ENCODE peak calls at places on chromosome 3, in six cellular contexts. T is uterus, K is heart left ventricle, J is fibroblast of lung, C is IMR-90, P is AG09309. R is an unnamed sample.

GRCh38 chr3:89098964-89099585 is 8.3 kb upstream of the EPHA3 start:
- DNase-seq in T (no peak), K (no peak), J (peak; percentile 53), C (peak; percentile 56), P (peak; percentile 23), R (peak; percentile 84)

GRCh38 chr3:157819415-157819814 is 286.8 kb downstream of the SHOX2 start:
- DNase-seq in T (no peak), K (no peak), J (no peak), C (no peak), P (no peak), R (no peak)

GRCh38 chr3:122232485-122232884 is 49.0 kb downstream of the CASR start:
- DNase-seq in T (no peak), K (no peak), J (no peak), C (no peak), P (no peak), R (no peak)

GRCh38 chr3:6860911-6861330 is at the start of gene GRM7:
- DNase-seq in T (peak; percentile 34), K (no peak), J (peak; percentile 83), C (no peak), P (no peak), R (no peak)

GRCh38 chr3:26536955-26537354 is 85.6 kb upstream of the LRRC3B start:
- DNase-seq in T (no peak), K (no peak), J (no peak), C (no peak), P (no peak), R (no peak)

GRCh38 chr3:117278424-117279190 is 569.0 kb downstream of the TUSC7 start:
- DNase-seq in T (no peak), K (no peak), J (peak; percentile 4), C (peak; percentile 33), P (no peak), R (peak; percentile 8)

GRCh38 chr3:31253782-31254181 is 278.9 kb upstream of the STT3B start:
- DNase-seq in T (no peak), K (no peak), J (no peak), C (no peak), P (peak; percentile 45), R (peak; percentile 56)

GRCh38 chr3:71503525-71504249 is 79.8 kb downstream of the FOXP1 start:
- DNase-seq in T (no peak), K (no peak), J (peak; percentile 88), C (peak; percentile 83), P (peak; percentile 57), R (peak; percentile 71)

GRCh38 chr3:96959902-96960596 is 145.7 kb downstream of the EPHA6 start:
- DNase-seq in T (no peak), K (no peak), J (no peak), C (no peak), P (no peak), R (no peak)

GRCh38 chr3:138919304-138919703 is 27.6 kb downstream of the FOXL2 start:
- DNase-seq in T (no peak), K (no peak), J (no peak), C (no peak), P (no peak), R (no peak)

GRCh38 chr3:180980612-180981011 is 8.9 kb downstream of the DNAJC19 start:
- DNase-seq in T (no peak), K (no peak), J (peak; percentile 35), C (peak; percentile 64), P (no peak), R (peak; percentile 62)

GRCh38 chr3:58585005-58585786 is 8.0 kb upstream of the FAM107A start:
- DNase-seq in T (peak; percentile 80), K (peak; percentile 92), J (peak; percentile 62), C (peak; percentile 58), P (no peak), R (peak; percentile 58)

GRCh38 chr3:8563597-8563996 is 62.0 kb downstream of the LMCD1 start:
- DNase-seq in T (no peak), K (no peak), J (no peak), C (no peak), P (no peak), R (no peak)

GRCh38 chr3:36944641-36945270 is at the start of gene TRANK1:
- DNase-seq in T (peak; percentile 72), K (peak; percentile 77), J (peak; percentile 59), C (peak; percentile 34), P (no peak), R (peak; percentile 63)

GRCh38 chr3:127646501-127647046 is 17.6 kb downstream of the PODXL2 start:
- DNase-seq in T (no peak), K (no peak), J (no peak), C (no peak), P (no peak), R (no peak)

GRCh38 chr3:58577269-58577821 is at the start of gene FAM107A:
- DNase-seq in T (peak; percentile 45), K (no peak), J (peak; percentile 63), C (peak; percentile 49), P (peak; percentile 40), R (peak; percentile 57)

GRCh38 chr3:47578119-47578630 is 490 bp downstream of the CSPG5 start:
- DNase-seq in T (peak; percentile 28), K (peak; percentile 68), J (no peak), C (no peak), P (no peak), R (no peak)

DNA sequence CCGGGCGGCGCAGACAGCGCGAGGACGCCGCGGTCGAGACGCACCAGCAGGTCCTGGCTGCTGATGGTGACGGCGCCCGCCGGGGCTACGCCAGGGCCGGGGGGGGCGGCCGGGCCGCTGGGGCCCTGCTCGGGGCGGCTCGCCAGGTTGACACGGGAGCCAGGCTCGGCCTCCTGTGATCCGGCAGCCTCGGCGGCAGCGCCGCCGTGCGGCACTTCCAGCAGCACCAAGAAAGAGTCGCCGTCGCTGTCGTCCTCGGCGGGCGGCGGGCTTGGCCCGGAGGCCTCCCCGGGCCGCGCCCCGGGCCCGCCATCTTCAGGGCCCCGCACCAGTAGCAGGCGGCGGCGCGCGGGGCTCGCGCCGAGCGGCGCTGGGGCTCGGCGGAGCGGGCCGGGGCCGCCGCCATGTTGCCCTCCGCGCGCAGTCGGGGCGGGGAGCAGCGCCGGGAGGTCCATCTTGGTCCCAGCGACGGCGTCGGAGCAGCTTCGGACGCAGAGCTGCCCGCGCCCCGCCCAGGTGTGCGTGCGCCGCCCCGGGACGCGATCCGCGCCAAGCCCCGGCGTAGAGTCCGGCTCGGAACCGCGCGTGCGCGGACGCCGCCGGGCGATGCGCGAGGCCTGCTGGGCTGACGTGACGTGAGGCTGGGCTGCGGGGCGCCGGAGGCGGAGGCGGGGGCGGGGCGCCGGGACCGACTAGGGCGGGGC is at the start of gene ZXDC:
- DNase-seq in T (peak; percentile 95), K (peak; percentile 98), J (peak; percentile 87), C (peak; percentile 91), P (peak; percentile 56), R (peak; percentile 96)
- TF ChIP-seq CTCF in T (peak; percentile 21), K (no peak), J (peak; percentile 38), C (peak; percentile 51), P (peak; percentile 45), R (peak; percentile 42)

GRCh38 chr3:10707089-10707983 is 108.7 kb upstream of the SLC6A11 start:
- DNase-seq in T (no peak), K (no peak), J (no peak), C (no peak), P (no peak), R (no peak)
- H3K4me3 ChIP-seq in T (peak overlapping the region; percentile 27), K (peak overlapping the region; percentile 29), J (no peak overlapping the region), C (no peak overlapping the region), P (no peak overlapping the region), R (no peak overlapping the region)

DNA sequence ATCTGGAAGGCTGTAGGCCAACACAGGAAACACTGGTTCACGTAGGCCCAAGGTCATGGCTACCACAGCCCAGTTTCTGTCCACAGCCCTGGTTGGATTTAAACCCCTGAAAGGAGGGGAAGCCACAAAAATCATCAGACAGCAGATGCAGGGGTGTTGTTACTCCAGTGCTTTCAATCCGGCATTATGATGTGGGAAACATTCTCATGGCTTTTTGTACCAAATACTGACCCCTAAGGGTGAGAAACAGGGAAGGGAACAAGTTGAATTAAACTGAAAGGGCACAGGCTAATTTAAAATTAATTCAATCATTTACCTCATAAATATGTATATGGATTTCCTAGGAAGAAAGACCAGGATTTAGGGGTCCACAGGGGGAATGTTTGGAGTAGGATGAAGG is 375.6 kb downstream of the CTNNB1 start:
- DNase-seq in T (no peak), K (no peak), J (no peak), C (no peak), P (no peak), R (peak; percentile 37)
- TF ChIP-seq CTCF in T (no peak), K (no peak), J (peak; percentile 19), C (no peak), P (no peak), R (peak; percentile 39)

GRCh38 chr3:186413615-186414415 is 51.8 kb upstream of the DGKG start:
- DNase-seq in T (peak; percentile 63), K (no peak), J (peak; percentile 15), C (no peak), P (no peak), R (no peak)
- H3K4me3 ChIP-seq in T (peak overlapping the region; percentile 10), K (peak overlapping the region; percentile 45), J (no peak overlapping the region), C (no peak overlapping the region), P (peak overlapping the region; percentile 1), R (peak overlapping the region; percentile 21)

DNA sequence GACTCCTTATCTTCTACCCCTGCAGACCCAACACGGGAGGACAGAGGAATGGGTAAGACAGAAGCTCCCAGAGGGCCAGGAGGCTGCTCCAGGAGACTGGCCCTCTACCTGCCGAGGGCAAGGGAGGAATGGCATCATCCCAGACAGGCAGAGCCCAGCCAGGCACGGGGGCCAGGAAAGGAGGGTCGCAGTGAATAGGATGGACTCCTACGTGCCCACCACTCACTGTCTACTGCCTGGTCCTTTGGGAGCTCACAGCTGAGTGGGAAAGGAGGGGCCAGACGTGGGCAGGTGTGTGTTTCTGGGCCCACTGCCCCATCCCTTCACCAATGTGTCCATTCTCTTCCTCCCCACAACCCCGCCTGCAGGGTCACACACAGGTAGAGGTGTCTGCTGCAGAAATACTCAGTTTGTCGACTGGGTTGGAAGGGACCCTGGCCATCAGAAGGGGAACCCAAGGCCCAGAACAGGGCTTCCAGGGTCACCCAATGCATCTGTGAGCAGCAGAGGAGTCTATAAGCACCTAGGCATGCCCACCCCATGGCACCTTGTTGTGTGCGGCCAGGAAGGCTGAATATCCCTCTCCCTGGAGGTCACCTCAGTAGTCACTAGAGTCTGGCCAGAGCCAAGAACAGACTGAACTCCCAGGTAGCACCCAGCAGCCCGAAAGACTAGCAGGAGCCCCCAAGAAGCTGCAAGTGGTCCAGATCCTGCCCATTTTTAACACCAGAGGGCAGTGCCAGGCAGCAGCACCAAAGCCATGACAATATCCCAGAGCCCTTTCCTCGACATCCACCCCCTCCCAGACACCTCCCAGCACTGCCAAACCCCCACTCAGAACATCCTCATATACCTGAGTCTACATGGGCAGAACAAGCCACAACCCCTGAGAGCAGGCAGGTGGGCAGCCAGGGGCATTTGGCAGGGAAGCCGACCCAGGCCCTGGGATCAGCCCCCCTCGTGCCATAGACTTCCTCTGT is 24.0 kb downstream of the TKT start:
- DNase-seq in T (no peak), K (no peak), J (no peak), C (no peak), P (no peak), R (no peak)
- TF ChIP-seq CTCF in T (no peak), K (no peak), J (no peak), C (peak; percentile 13), P (peak; percentile 22), R (peak; percentile 52)

DNA sequence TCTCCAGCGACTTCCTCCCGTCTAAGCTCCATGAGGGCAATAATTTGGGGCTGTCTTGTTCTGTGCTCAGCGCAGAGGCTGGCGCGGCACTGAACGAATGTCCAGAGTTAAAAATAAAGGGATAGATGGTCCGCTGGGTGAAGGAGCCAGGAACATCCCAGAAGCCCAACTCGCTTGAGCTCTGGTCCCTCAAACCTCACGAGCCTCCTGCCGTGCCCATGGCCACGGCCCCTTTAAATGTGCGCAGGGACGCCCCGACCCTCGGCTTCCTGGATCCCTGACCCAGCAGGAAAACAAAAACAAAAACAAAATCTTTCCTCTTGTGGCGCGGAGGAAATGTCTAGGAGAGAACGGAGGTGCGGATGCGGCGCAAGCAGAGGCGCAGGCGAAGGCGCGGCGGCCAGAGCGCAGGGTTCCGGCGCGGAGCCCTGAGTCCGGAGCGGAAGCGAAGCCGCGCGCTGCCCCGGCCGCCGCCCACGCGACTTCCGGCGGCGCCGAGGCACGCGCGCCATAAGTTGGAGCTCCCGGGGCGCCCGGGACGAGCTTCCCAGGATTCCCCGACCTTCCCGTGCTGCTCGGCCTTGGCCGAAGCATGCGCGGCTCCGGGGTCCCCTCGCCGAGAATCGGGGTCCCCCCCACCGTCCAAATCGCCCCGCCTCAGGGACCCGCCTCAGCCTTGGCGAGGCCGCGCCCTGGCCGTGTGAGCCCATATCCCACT is 52.9 kb upstream of the WNT7A start:
- DNase-seq in T (no peak), K (no peak), J (no peak), C (no peak), P (no peak), R (peak; percentile 1)
- H3K4me3 ChIP-seq in T (peak overlapping the region; percentile 19), K (peak overlapping the region; percentile 60), J (no peak overlapping the region), C (no peak overlapping the region), P (peak overlapping the region; percentile 32), R (peak overlapping the region; percentile 14)

R was measured in choroid plexus epithelial cell.